ENCODE peak calls at places on chromosomes 5 and 9, in seven cellular contexts. V is hypothalamus; P is sciatic nerve; C is T-helper 9 cell; S is Ammon's horn; F is stimulated activated CD8-positive, alpha-beta memory T cell treated with anti-CD3 and anti-CD28 coated beads, Interleukin-7, amount 100 ng/mL, for 24 hours; Y is HFFc6. N is an unnamed sample.

GRCh38 chr5:32710859-32711692 is at the start of gene NPR3:
- DNase-seq in V (no peak), P (no peak), C (no peak), S (no peak), F (no peak), Y (peak; percentile 71), N (no peak)

GRCh38 chr9:81575976-81576375 is 113.4 kb downstream of the TLE1 start:
- DNase-seq in V (no peak), P (no peak), C (no peak), S (no peak), F (no peak), Y (peak; percentile 10), N (no peak)

GRCh38 chr5:141494761-141495455 is 6.0 kb downstream of the PCDHGC5 start:
- DNase-seq in V (no peak), P (no peak), C (no peak), S (no peak), F (no peak), Y (no peak), N (no peak)

GRCh38 chr9:5493597-5494511 is 16.5 kb upstream of the PDCD1LG2 start:
- DNase-seq in V (no peak), P (no peak), C (no peak), S (peak; percentile 56), F (no peak), Y (peak; percentile 90), N (peak; percentile 24)

GRCh38 chr9:91690540-91691249 is 259.3 kb downstream of the ROR2 start:
- DNase-seq in V (no peak), P (no peak), C (no peak), S (no peak), F (no peak), Y (no peak), N (no peak)

GRCh38 chr9:33489070-33489469 is 15.3 kb upstream of the NOL6 start:
- DNase-seq in V (no peak), P (no peak), C (no peak), S (no peak), F (no peak), Y (peak; percentile 63), N (no peak)

GRCh38 chr9:101333923-101334702 is 50.7 kb downstream of the BAAT start:
- DNase-seq in V (no peak), P (no peak), C (no peak), S (no peak), F (no peak), Y (no peak), N (no peak)

GRCh38 chr9:113851860-113852259 is 24.2 kb upstream of the ZNF618 start:
- DNase-seq in V (no peak), P (no peak), C (no peak), S (no peak), F (no peak), Y (no peak), N (no peak)

GRCh38 chr5:171975262-171975876 is 31.1 kb downstream of the FBXW11 start:
- DNase-seq in V (no peak), P (no peak), C (no peak), S (no peak), F (no peak), Y (peak; percentile 18), N (no peak)

GRCh38 chr5:72523960-72524582 is 16.9 kb upstream of the ZNF366 start:
- DNase-seq in V (no peak), P (no peak), C (no peak), S (peak; percentile 69), F (no peak), Y (peak; percentile 71), N (peak; percentile 53)

GRCh38 chr9:79763861-79764260 is 192.1 kb downstream of the TLE4 start:
- DNase-seq in V (no peak), P (peak; percentile 62), C (no peak), S (peak; percentile 8), F (no peak), Y (no peak), N (no peak)

GRCh38 chr5:74070766-74071165 is 444.8 kb downstream of the ARHGEF28 start:
- DNase-seq in V (no peak), P (no peak), C (no peak), S (no peak), F (no peak), Y (no peak), N (no peak)

GRCh38 chr5:107232793-107233192 is 437.9 kb downstream of the EFNA5 start:
- DNase-seq in V (no peak), P (no peak), C (no peak), S (no peak), F (no peak), Y (no peak), N (no peak)

GRCh38 chr9:93299418-93300174 is 115.7 kb downstream of the WNK2 start:
- DNase-seq in V (no peak), P (no peak), C (no peak), S (no peak), F (no peak), Y (no peak), N (no peak)

GRCh38 chr9:35108461-35108860 is 5.5 kb upstream of the STOML2 start:
- DNase-seq in V (no peak), P (no peak), C (no peak), S (no peak), F (no peak), Y (no peak), N (no peak)

GRCh38 chr9:36217256-36217968 is 26.7 kb downstream of the CLTA start:
- DNase-seq in V (no peak), P (no peak), C (no peak), S (no peak), F (no peak), Y (no peak), N (no peak)

GRCh38 chr9:70159630-70160029 is 99.1 kb upstream of the SMC5 start:
- DNase-seq in V (no peak), P (no peak), C (no peak), S (no peak), F (no peak), Y (peak; percentile 74), N (no peak)

GRCh38 chr9:76456202-76456926 is 2.6 kb upstream of the GCNT1 start:
- DNase-seq in V (no peak), P (no peak), C (peak; percentile 9), S (no peak), F (no peak), Y (no peak), N (peak; percentile 88)

GRCh38 chr9:106980551-106981101 is 117.7 kb downstream of the ZNF462 start:
- DNase-seq in V (no peak), P (no peak), C (no peak), S (peak; percentile 12), F (no peak), Y (no peak), N (peak; percentile 22)

GRCh38 chr9:69965416-69966145 is 78.1 kb upstream of the MAMDC2 start:
- DNase-seq in V (no peak), P (no peak), C (no peak), S (no peak), F (no peak), Y (peak; percentile 37), N (no peak)

GRCh38 chr9:129964901-129965734 is 77.9 kb downstream of the FNBP1 start:
- DNase-seq in V (no peak), P (no peak), C (no peak), S (peak; percentile 34), F (no peak), Y (peak; percentile 83), N (no peak)

GRCh38 chr9:134802201-134802795 is 78.3 kb upstream of the FCN2 start:
- DNase-seq in V (no peak), P (no peak), C (no peak), S (no peak), F (no peak), Y (no peak), N (no peak)

GRCh38 chr9:130352586-130353285 is 87.2 kb downstream of the HMCN2 start:
- DNase-seq in V (no peak), P (no peak), C (no peak), S (no peak), F (no peak), Y (no peak), N (no peak)

GRCh38 chr9:38649731-38650363 is 29.5 kb upstream of the ANKRD18A start:
- DNase-seq in V (no peak), P (no peak), C (no peak), S (no peak), F (no peak), Y (no peak), N (no peak)

GRCh38 chr5:143400541-143401252 is 2.8 kb downstream of the NR3C1 start:
- DNase-seq in V (no peak), P (peak; percentile 58), C (no peak), S (peak; percentile 50), F (no peak), Y (no peak), N (peak; percentile 39)

GRCh38 chr9:109297899-109298298 is 23.0 kb downstream of the EPB41L4B start:
- DNase-seq in V (no peak), P (no peak), C (no peak), S (no peak), F (no peak), Y (peak; percentile 66), N (no peak)

GRCh38 chr5:64206653-64207052 is 41.0 kb downstream of the RNF180 start:
- DNase-seq in V (no peak), P (no peak), C (no peak), S (no peak), F (no peak), Y (no peak), N (no peak)

GRCh38 chr9:109507421-109507838 is 9.3 kb upstream of the PTPN3 start:
- DNase-seq in V (no peak), P (no peak), C (no peak), S (no peak), F (no peak), Y (peak; percentile 77), N (no peak)

GRCh38 chr5:36630201-36630968 is 24.0 kb downstream of the SLC1A3 start:
- DNase-seq in V (no peak), P (no peak), C (no peak), S (no peak), F (no peak), Y (no peak), N (no peak)

GRCh38 chr5:107670927-107671741 is at the start of gene EFNA5:
- DNase-seq in V (no peak), P (peak; percentile 64), C (no peak), S (peak; percentile 17), F (no peak), Y (no peak), N (peak; percentile 77)

GRCh38 chr5:76811214-76811613 is 7.6 kb upstream of the F2RL1 start:
- DNase-seq in V (no peak), P (no peak), C (no peak), S (no peak), F (no peak), Y (peak; percentile 21), N (no peak)

GRCh38 chr9:95726756-95727155 is 148.7 kb upstream of the ERCC6L2 start:
- DNase-seq in V (no peak), P (no peak), C (no peak), S (peak; percentile 46), F (no peak), Y (peak; percentile 65), N (peak; percentile 35)

GRCh38 chr5:98940586-98940985 is 11.8 kb upstream of the CHD1 start:
- DNase-seq in V (no peak), P (no peak), C (no peak), S (peak; percentile 47), F (no peak), Y (no peak), N (no peak)

GRCh38 chr5:93330506-93330905 is 250.5 kb downstream of the NR2F1-AS1 start:
- DNase-seq in V (no peak), P (no peak), C (no peak), S (no peak), F (no peak), Y (peak; percentile 49), N (no peak)

GRCh38 chr5:15893866-15894265 is 285.7 kb downstream of the MARCHF11 start:
- DNase-seq in V (no peak), P (no peak), C (no peak), S (no peak), F (no peak), Y (no peak), N (no peak)

GRCh38 chr5:35198096-35198495 is 32.2 kb downstream of the PRLR start:
- DNase-seq in V (no peak), P (no peak), C (no peak), S (no peak), F (no peak), Y (peak; percentile 59), N (no peak)

GRCh38 chr5:14250094-14250777 is 107.1 kb downstream of the TRIO start:
- DNase-seq in V (no peak), P (peak; percentile 75), C (no peak), S (peak; percentile 94), F (no peak), Y (peak; percentile 61), N (no peak)

GRCh38 chr9:132283165-132283564 is 71.6 kb downstream of the SETX start:
- DNase-seq in V (no peak), P (no peak), C (no peak), S (no peak), F (no peak), Y (no peak), N (no peak)